ENCODE peak calls at places on chromosomes 11 and 22, in five cellular contexts. D is HFF-Myc, O is HepG2, B is Calu3, F is spleen. I is an unnamed sample.
A peak's percentile ranks its signal among the peaks of the same experiment; 100 is the strongest.

GRCh38 chr22:32281092-32281491 is 25.9 kb upstream of the SLC5A4 start:
- DNase-seq in B (no peak), D (peak; percentile 14), O (no peak), F (no peak), I (no peak)

GRCh38 chr22:46750861-46751260 is 11.6 kb upstream of the TBC1D22A start:
- DNase-seq in O (no peak), F (no peak), B (peak; percentile 46), D (no peak), I (no peak)

GRCh38 chr11:118202599-118203422 is 22.0 kb downstream of the JAML start:
- DNase-seq in D (no peak), O (peak; percentile 94), F (no peak), B (peak; percentile 14), I (no peak)

GRCh38 chr11:1002091-1002984 is 34.2 kb downstream of the MUC6 start:
- DNase-seq in B (no peak), D (no peak), O (no peak), F (no peak), I (no peak)

GRCh38 chr11:75955443-75955842 is 140.4 kb downstream of the UVRAG start:
- DNase-seq in D (no peak), F (no peak), B (no peak), O (no peak), I (no peak)

GRCh38 chr11:1310772-1311468 is 1.5 kb upstream of the TOLLIP start:
- DNase-seq in F (peak; percentile 89), D (no peak), B (peak; percentile 62), O (no peak), I (no peak)

GRCh38 chr11:95937358-95937757 is 13.5 kb upstream of the MTMR2 start:
- DNase-seq in O (peak; percentile 29), D (no peak), F (no peak), B (no peak), I (no peak)

GRCh38 chr11:130214861-130215530 is 55.4 kb downstream of the ST14 start:
- DNase-seq in O (no peak), D (no peak), F (no peak), B (no peak), I (no peak)

GRCh38 chr22:26367402-26368245 is 61.4 kb upstream of the ASPHD2 start:
- DNase-seq in D (no peak), B (peak; percentile 59), O (peak; percentile 54), F (no peak), I (no peak)

GRCh38 chr11:44634401-44635281 is 69.2 kb downstream of the CD82 start:
- DNase-seq in D (peak; percentile 15), F (peak; percentile 76), B (peak; percentile 74), O (no peak), I (peak; percentile 11)

GRCh38 chr22:46791201-46791731 is 28.8 kb downstream of the TBC1D22A start:
- DNase-seq in O (no peak), D (no peak), F (peak; percentile 89), B (no peak), I (no peak)

GRCh38 chr22:33314316-33314715 is 256.1 kb upstream of the SYN3 start:
- DNase-seq in D (no peak), O (no peak), B (no peak), F (no peak), I (no peak)

GRCh38 chr11:80084614-80085013 is 643.8 kb upstream of the TENM4 start:
- DNase-seq in B (no peak), F (no peak), O (no peak), D (no peak), I (no peak)

GRCh38 chr22:17201285-17201945 is 17.8 kb downstream of the ADA2 start:
- DNase-seq in O (peak; percentile 53), B (peak; percentile 32), D (no peak), F (no peak), I (peak; percentile 7)

GRCh38 chr11:78099671-78100070 is 20.0 kb upstream of the NDUFC2 start:
- DNase-seq in D (no peak), B (no peak), F (no peak), O (no peak), I (no peak)

DNA sequence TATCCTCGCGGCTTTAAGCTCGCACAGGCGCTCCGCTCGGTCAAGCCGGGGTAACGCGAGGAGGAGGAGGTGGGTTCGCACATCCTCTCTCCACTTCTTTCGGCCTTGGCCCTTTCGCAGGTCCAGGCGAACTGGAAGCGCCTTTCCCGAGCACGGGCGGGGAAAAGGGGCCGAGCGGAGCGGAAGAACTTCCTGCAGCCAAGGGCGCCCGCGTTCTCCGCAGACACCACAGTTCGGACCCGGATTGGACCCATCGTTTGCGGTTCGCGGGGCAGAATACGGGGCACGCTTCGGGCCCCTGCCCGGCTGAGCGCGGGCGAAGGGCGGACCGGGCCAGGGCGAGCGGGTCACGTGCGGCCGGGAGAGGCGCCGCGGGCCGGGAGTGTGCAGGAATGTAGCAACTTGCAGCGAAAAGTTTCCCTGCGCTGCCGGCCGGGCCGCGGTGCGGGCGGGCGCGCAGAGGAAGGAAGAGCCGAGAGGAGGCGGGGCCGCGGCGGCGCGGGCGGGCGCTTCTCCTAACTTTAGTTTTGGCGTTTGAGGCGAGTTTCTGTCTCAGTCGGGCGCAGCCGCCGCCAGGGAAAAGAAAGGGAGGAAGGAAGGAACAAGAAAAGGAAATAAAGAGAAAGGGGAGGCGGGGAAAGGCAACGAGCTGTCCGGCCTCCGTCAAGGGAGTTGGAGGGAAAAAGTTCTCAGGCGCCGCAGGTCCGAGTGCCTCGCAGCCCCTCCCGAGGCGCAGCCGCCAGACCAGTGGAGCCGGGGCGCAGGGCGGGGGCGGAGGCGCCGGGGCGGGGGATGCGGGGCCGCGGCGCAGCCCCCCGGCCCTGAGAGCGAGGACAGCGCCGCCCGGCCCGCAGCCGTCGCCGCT is at the start of gene YAP1:
- DNase-seq in B (peak; percentile 85), F (peak; percentile 91), O (peak; percentile 83), D (peak; percentile 58), I (peak; percentile 85)
- TF ChIP-seq CTCF in B (no peak), F (no peak), O (peak; percentile 20), D (no peak), I (no peak)

GRCh38 chr22:48340727-48341709 is 1486.7 kb downstream of the BRD1 start:
- DNase-seq in D (no peak), O (no peak), B (no peak), F (peak; percentile 46), I (no peak)
- TF ChIP-seq CTCF in D (no peak), O (no peak), B (no peak), F (no peak), I (no peak)

DNA sequence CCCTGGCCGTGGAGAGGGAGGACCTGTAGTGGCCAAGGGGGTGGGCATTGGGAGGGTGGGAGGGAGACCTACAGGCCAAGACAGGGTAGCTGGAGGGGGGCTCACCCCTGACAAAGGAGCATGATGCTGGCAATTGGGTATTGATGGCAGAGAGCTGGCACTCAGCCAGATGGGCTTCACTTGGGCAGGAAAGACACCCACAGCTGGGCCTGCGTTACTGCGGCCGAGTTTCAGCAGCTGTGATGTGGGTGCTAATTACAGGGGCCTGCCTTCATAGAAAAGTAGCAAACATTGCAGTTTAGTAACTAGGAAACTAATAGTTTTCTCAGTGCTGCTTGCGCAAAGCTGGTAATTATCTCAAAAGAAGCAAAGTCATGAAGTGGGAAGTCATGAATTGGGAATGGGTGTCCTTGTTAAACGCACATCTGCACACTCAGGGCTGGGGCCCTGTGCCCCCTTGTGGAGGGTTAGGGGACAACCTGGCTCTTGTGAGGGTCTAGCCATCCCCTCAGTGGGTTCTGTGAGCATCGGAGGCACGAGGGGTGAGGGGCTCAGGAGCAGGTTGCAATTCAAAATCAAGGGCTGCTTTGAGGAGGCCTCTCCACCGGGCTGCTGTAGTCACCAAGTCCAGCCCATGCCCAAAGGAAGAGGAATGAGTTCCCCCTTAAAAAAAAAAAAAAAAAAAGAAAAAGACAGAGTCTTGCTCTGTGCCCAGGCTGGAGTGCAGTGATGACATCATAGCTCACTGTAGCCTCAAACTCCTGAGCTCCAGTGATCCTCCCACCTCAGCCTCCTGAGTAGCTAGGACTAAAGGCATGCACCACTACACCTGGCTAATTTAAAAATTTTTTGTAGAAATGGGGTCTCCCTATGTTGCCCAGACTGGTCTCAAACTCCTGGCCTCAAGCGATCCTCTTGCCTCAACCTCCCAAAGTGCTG is 24.4 kb upstream of the TXNRD2 start:
- DNase-seq in B (no peak), O (no peak), F (no peak), D (no peak), I (no peak)
- TF ChIP-seq CTCF in B (peak; percentile 31), O (peak; percentile 57), F (no peak), D (peak; percentile 57), I (peak; percentile 33)

DNA sequence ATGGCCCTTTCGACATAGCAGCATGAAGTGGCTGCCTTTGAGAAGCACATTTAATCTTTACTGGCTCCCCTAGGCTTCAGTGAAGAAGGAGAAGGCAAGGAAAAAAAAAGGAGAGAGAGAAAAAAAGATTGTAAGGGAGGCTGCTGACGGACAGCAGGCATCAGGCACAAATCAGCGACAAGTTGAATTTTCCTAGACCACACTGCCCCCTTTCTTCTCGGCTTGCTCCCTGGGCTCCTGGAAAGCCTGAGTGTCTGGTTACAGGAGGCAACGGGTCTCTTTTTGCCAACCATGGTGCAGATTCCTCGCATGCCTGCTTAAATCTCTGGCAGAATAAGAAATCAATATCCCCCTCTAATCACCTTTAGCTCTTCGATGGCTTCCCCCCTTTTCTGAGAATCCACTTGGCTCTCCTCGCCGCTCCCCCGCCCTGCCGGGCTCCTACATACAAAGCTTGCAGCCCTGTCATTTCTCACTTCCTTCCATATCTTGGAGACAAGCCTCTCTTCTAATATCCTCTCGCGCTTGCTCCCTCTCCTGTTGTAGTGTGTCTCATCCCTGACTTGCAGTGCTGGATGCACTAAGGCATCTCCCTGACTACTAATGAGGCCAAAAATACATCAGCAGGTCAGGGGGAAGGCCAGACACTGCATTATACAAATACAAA is 14.3 kb downstream of the BLID start:
- DNase-seq in O (peak; percentile 20), D (no peak), B (no peak), F (no peak), I (peak; percentile 80)
- TF ChIP-seq CTCF in O (peak; percentile 60), D (peak; percentile 62), B (no peak), F (peak; percentile 24), I (peak; percentile 64)

GRCh38 chr22:29700949-29701927 is 18.6 kb upstream of the CABP7 start:
- DNase-seq in F (no peak), B (peak; percentile 66), D (no peak), O (peak; percentile 37), I (no peak)
- TF ChIP-seq CTCF in F (no peak), B (peak; percentile 29), D (peak; percentile 11), O (peak; percentile 62), I (no peak)